ENCODE peak calls at places on chromosomes 13 and 19, in ten cellular contexts. J is CD8-positive, alpha-beta T cell; A is ascending aorta; Y is left ventricle myocardium inferior; O is cardiac muscle cell; E is fibroblast of lung; X is body of pancreas; S is testis; W is endodermal cell; V is brain microvascular endothelial cell. M is an unnamed sample.
A peak's percentile ranks its signal among the peaks of the same experiment; 100 is the strongest.

GRCh38 chr19:42088471-42089190 is 12.7 kb downstream of the ZNF574 start:
- DNase-seq in J (no peak), A (no peak), Y (no peak), O (no peak), E (peak; percentile 59), X (no peak), S (no peak), W (no peak), V (peak; percentile 50), M (no peak)

GRCh38 chr19:19550454-19550842 is 12.4 kb downstream of the CILP2 start:
- DNase-seq in J (no peak), A (no peak), Y (no peak), O (no peak), E (no peak), X (no peak), S (no peak), W (no peak), V (no peak), M (no peak)

GRCh38 chr13:27353653-27354052 is 70.8 kb upstream of the GTF3A start:
- DNase-seq in J (no peak), A (no peak), Y (no peak), O (no peak), E (no peak), X (no peak), S (no peak), W (no peak), V (no peak), M (no peak)

GRCh38 chr13:113009743-113010509 is 40.9 kb downstream of the MCF2L start:
- DNase-seq in J (no peak), A (no peak), Y (no peak), O (no peak), E (no peak), X (no peak), S (no peak), W (no peak), V (no peak), M (no peak)

GRCh38 chr19:46901701-46902401 is 41.1 kb downstream of the ARHGAP35 start:
- DNase-seq in J (no peak), A (no peak), Y (no peak), O (no peak), E (no peak), X (no peak), S (no peak), W (no peak), V (no peak), M (no peak)

GRCh38 chr13:39415403-39415802 is 187.6 kb downstream of the LHFPL6 start:
- DNase-seq in J (no peak), A (no peak), Y (peak; percentile 56), O (peak; percentile 57), E (peak; percentile 62), X (peak; percentile 62), S (peak; percentile 73), W (peak; percentile 78), V (no peak), M (peak; percentile 78)

GRCh38 chr19:15101479-15102082 is 5.6 kb upstream of the SYDE1 start:
- DNase-seq in J (no peak), A (no peak), Y (no peak), O (peak; percentile 48), E (peak; percentile 50), X (peak; percentile 50), S (peak; percentile 72), W (peak; percentile 90), V (peak; percentile 53), M (no peak)

GRCh38 chr19:17721821-17722220 is 2.5 kb downstream of the MAP1S start:
- DNase-seq in J (no peak), A (peak; percentile 25), Y (peak; percentile 51), O (no peak), E (no peak), X (peak; percentile 30), S (no peak), W (no peak), V (peak; percentile 61), M (no peak)

GRCh38 chr13:26998265-26998664 is 173.3 kb downstream of the USP12 start:
- DNase-seq in J (no peak), A (no peak), Y (no peak), O (no peak), E (no peak), X (no peak), S (no peak), W (no peak), V (no peak), M (no peak)

GRCh38 chr13:100124265-100124664 is 35.4 kb downstream of the PCCA start:
- DNase-seq in J (no peak), A (no peak), Y (no peak), O (no peak), E (no peak), X (no peak), S (no peak), W (no peak), V (peak; percentile 60), M (no peak)

GRCh38 chr13:59458908-59459579 is 704.7 kb downstream of the DIAPH3 start:
- DNase-seq in J (no peak), A (no peak), Y (no peak), O (no peak), E (peak; percentile 96), X (no peak), S (no peak), W (no peak), V (peak; percentile 79), M (no peak)

GRCh38 chr13:97568850-97569249 is 134.9 kb downstream of the RAP2A start:
- DNase-seq in J (no peak), A (no peak), Y (no peak), O (no peak), E (no peak), X (peak; percentile 53), S (no peak), W (peak; percentile 75), V (no peak), M (no peak)

GRCh38 chr19:29837448-29837961 is 25.7 kb downstream of the CCNE1 start:
- DNase-seq in J (no peak), A (no peak), Y (no peak), O (no peak), E (no peak), X (no peak), S (no peak), W (no peak), V (no peak), M (no peak)

GRCh38 chr13:102582256-102582655 is 14.5 kb upstream of the TPP2 start:
- DNase-seq in J (no peak), A (no peak), Y (no peak), O (no peak), E (no peak), X (no peak), S (no peak), W (no peak), V (no peak), M (no peak)

GRCh38 chr13:45941261-45941660 is 89.7 kb upstream of the SIAH3 start:
- DNase-seq in J (no peak), A (no peak), Y (no peak), O (no peak), E (no peak), X (no peak), S (no peak), W (no peak), V (no peak), M (no peak)

DNA sequence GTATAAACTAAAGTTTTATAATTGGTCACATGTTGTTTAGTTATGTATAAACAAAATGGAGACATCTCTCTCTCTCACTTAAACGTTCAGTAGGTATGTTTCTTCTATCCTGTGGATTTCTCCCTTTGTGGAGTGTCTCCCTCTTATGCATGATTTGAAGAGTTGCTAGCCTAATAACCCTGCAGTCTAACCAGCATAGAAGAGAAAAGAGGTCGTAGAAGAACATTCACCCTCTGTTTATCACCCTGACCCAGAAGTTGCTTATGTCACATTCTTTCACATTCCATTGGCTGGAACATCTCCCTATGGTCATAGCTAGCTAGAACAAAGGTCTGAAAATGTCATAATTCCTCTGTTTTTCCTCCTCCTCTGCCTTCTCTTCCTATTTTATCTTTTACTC is 176.8 kb upstream of the PCDH20 start:
- DNase-seq in J (no peak), A (no peak), Y (no peak), O (no peak), E (no peak), X (no peak), S (no peak), W (no peak), V (no peak), M (no peak)
- H3K27ac ChIP-seq in J (no peak overlapping the region), A (no peak overlapping the region), Y (no peak overlapping the region), O (no peak overlapping the region), E (no peak overlapping the region), X (no peak overlapping the region), S (no peak overlapping the region), W (no peak overlapping the region), V (no peak overlapping the region), M (no peak overlapping the region)

GRCh38 chr13:77692746-77693448 is 4.6 kb upstream of the SLAIN1 start:
- DNase-seq in J (no peak), A (no peak), Y (no peak), O (no peak), E (no peak), X (no peak), S (no peak), W (no peak), V (no peak), M (no peak)
- H3K4me3 ChIP-seq in J (no peak overlapping the region), A (no peak overlapping the region), Y (no peak overlapping the region), O (no peak overlapping the region), E (no peak overlapping the region), X (no peak overlapping the region), S (no peak overlapping the region), W (no peak overlapping the region), V (no peak overlapping the region), M (no peak overlapping the region)

DNA sequence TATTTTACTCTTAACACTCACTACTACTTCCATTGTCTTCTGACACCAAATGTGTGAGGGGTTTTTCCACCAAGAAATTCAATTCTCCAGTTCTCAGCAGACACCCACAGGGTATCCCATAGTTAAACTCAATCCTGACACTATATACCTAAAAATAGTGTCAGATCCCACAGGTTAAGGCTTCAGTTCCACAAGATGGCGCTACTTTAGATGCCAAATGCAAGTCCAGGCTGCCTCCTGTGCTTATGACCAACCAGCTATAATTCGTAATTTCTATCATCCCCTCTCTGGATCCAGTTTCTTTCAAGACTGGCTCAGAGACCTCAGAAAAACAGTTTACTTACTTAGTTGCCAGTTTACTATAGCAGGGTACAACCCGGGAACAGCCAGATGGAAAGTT is 1146.2 kb upstream of the SPRY2 start:
- DNase-seq in J (no peak), A (no peak), Y (no peak), O (peak; percentile 68), E (no peak), X (peak; percentile 35), S (peak; percentile 36), W (peak; percentile 73), V (peak; percentile 0), M (no peak)
- TF ChIP-seq CTCF in J (no peak), A (no peak), Y (no peak), O (no peak), E (no peak), X (peak; percentile 26), S (no peak), W (peak; percentile 81), V (peak; percentile 35), M (no peak)

DNA sequence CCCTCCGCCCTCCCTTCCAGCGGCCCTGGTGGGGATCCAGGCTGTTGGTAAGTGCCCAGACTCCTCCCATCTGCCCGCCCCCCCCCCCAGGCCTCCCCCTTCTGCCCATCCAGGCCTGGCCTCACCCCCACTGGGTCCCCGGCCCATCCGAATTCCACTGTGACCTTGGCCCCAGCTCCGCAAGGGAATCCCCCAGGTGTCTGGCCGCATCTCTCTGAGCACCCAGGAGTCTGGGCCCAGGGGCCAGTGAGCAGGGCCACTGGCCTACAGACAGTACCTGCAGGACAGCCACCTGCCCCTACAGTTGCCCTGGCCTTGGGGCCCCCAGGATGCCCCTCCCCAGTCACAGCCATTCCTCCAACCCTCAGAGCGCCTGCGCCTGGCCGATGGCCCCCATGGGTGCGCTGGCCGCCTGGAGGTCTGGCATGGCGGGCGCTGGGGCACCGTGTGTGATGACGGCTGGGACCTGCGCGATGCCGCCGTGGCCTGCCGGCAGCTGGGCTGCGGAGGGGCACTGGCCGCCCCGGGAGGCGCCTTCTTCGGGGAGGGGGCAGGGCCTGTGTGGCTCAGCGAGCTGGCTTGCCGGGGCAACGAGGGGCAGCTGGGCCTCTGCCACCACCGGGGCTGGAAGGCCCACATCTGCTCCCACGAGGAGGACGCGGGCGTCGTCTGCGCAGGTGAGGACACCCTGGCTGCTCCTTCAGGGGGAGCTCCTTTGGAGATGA is 912 bp downstream of the SSC5D start:
- DNase-seq in J (no peak), A (no peak), Y (no peak), O (no peak), E (peak; percentile 19), X (no peak), S (no peak), W (peak; percentile 55), V (no peak), M (no peak)
- H3K27ac ChIP-seq in J (no peak overlapping the region), A (peak overlapping the region; percentile 90), Y (peak overlapping the region; percentile 50), O (no peak overlapping the region), E (no peak overlapping the region), X (peak overlapping the region; percentile 17), S (peak overlapping the region; percentile 83), W (no peak overlapping the region), V (no peak overlapping the region), M (peak overlapping the region; percentile 93)